ENCODE peak calls at places on chromosomes 11 and 22, in eight cellular contexts. One of them, this sample, is unnamed.

GRCh38 chr11:2558861-2559526 is 114.2 kb downstream of the KCNQ1 start:
- DNase-seq in neural crest cell: no peak
- DNase-seq in substantia nigra: no peak
- DNase-seq in NCI-H2029: no peak
- DNase-seq in lower leg skin: no peak
- DNase-seq in NCI-H510A treated with DMSO at 0.1 percent for 48 hours: no peak
- DNase-seq in adrenal gland: peak; percentile 22
- DNase-seq in activated gamma-delta T cell: no peak
- DNase-seq in this sample: no peak

GRCh38 chr11:61683961-61684869 is 4.0 kb downstream of the DAGLA start:
- DNase-seq in neural crest cell: no peak
- DNase-seq in substantia nigra: no peak
- DNase-seq in NCI-H2029: no peak
- DNase-seq in lower leg skin: no peak
- DNase-seq in NCI-H510A treated with DMSO at 0.1 percent for 48 hours: no peak
- DNase-seq in adrenal gland: no peak
- DNase-seq in activated gamma-delta T cell: no peak
- DNase-seq in this sample: no peak

GRCh38 chr22:27123880-27124279 is 466.5 kb downstream of the MIAT start:
- DNase-seq in neural crest cell: no peak
- DNase-seq in substantia nigra: no peak
- DNase-seq in NCI-H2029: no peak
- DNase-seq in lower leg skin: no peak
- DNase-seq in NCI-H510A treated with DMSO at 0.1 percent for 48 hours: no peak
- DNase-seq in adrenal gland: no peak
- DNase-seq in activated gamma-delta T cell: no peak
- DNase-seq in this sample: no peak

GRCh38 chr11:72613977-72614376 is 60.2 kb downstream of the PDE2A start:
- DNase-seq in neural crest cell: no peak
- DNase-seq in substantia nigra: no peak
- DNase-seq in NCI-H2029: no peak
- DNase-seq in lower leg skin: peak; percentile 30
- DNase-seq in NCI-H510A treated with DMSO at 0.1 percent for 48 hours: no peak
- DNase-seq in adrenal gland: peak; percentile 44
- DNase-seq in activated gamma-delta T cell: no peak
- DNase-seq in this sample: peak; percentile 75

GRCh38 chr22:49957826-49958461 is 2.6 kb upstream of the PIM3 start:
- DNase-seq in neural crest cell: no peak
- DNase-seq in substantia nigra: no peak
- DNase-seq in NCI-H2029: no peak
- DNase-seq in lower leg skin: no peak
- DNase-seq in NCI-H510A treated with DMSO at 0.1 percent for 48 hours: no peak
- DNase-seq in adrenal gland: peak; percentile 22
- DNase-seq in activated gamma-delta T cell: no peak
- DNase-seq in this sample: no peak

GRCh38 chr11:98630736-98631135 is 390.0 kb upstream of the CNTN5 start:
- DNase-seq in neural crest cell: no peak
- DNase-seq in substantia nigra: no peak
- DNase-seq in NCI-H2029: no peak
- DNase-seq in lower leg skin: no peak
- DNase-seq in NCI-H510A treated with DMSO at 0.1 percent for 48 hours: no peak
- DNase-seq in adrenal gland: no peak
- DNase-seq in activated gamma-delta T cell: no peak
- DNase-seq in this sample: no peak

GRCh38 chr11:73343076-73343833 is 32.9 kb upstream of the RELT start:
- DNase-seq in neural crest cell: no peak
- DNase-seq in substantia nigra: no peak
- DNase-seq in NCI-H2029: no peak
- DNase-seq in lower leg skin: no peak
- DNase-seq in NCI-H510A treated with DMSO at 0.1 percent for 48 hours: no peak
- DNase-seq in adrenal gland: no peak
- DNase-seq in activated gamma-delta T cell: no peak
- DNase-seq in this sample: no peak

GRCh38 chr22:39185601-39186012 is 33.1 kb upstream of the CBX7 start:
- DNase-seq in neural crest cell: peak; percentile 37
- DNase-seq in substantia nigra: peak; percentile 55
- DNase-seq in NCI-H2029: no peak
- DNase-seq in lower leg skin: peak; percentile 54
- DNase-seq in NCI-H510A treated with DMSO at 0.1 percent for 48 hours: no peak
- DNase-seq in adrenal gland: peak; percentile 72
- DNase-seq in activated gamma-delta T cell: no peak
- DNase-seq in this sample: peak; percentile 80

GRCh38 chr11:32779131-32779530 is 15.3 kb downstream of the CCDC73 start:
- DNase-seq in neural crest cell: no peak
- DNase-seq in substantia nigra: no peak
- DNase-seq in NCI-H2029: no peak
- DNase-seq in lower leg skin: no peak
- DNase-seq in NCI-H510A treated with DMSO at 0.1 percent for 48 hours: no peak
- DNase-seq in adrenal gland: no peak
- DNase-seq in activated gamma-delta T cell: no peak
- DNase-seq in this sample: no peak

GRCh38 chr11:31809857-31810778 is 1.0 kb downstream of the PAX6 start:
- DNase-seq in neural crest cell: peak; percentile 33
- DNase-seq in substantia nigra: no peak
- DNase-seq in NCI-H2029: no peak
- DNase-seq in lower leg skin: no peak
- DNase-seq in NCI-H510A treated with DMSO at 0.1 percent for 48 hours: no peak
- DNase-seq in adrenal gland: no peak
- DNase-seq in activated gamma-delta T cell: no peak
- DNase-seq in this sample: no peak

GRCh38 chr22:42608481-42609361 is 6.0 kb downstream of the POLDIP3 start:
- DNase-seq in neural crest cell: no peak
- DNase-seq in substantia nigra: peak; percentile 20
- DNase-seq in NCI-H2029: no peak
- DNase-seq in lower leg skin: no peak
- DNase-seq in NCI-H510A treated with DMSO at 0.1 percent for 48 hours: no peak
- DNase-seq in adrenal gland: no peak
- DNase-seq in activated gamma-delta T cell: no peak
- DNase-seq in this sample: peak; percentile 55

GRCh38 chr11:69950120-69950519 is 128.0 kb upstream of the ANO1 start:
- DNase-seq in neural crest cell: peak; percentile 41
- DNase-seq in substantia nigra: no peak
- DNase-seq in NCI-H2029: no peak
- DNase-seq in lower leg skin: no peak
- DNase-seq in NCI-H510A treated with DMSO at 0.1 percent for 48 hours: no peak
- DNase-seq in adrenal gland: no peak
- DNase-seq in activated gamma-delta T cell: no peak
- DNase-seq in this sample: no peak

GRCh38 chr11:4095509-4096230 is 1.1 kb downstream of the RRM1 start:
- DNase-seq in neural crest cell: no peak
- DNase-seq in substantia nigra: no peak
- DNase-seq in NCI-H2029: no peak
- DNase-seq in lower leg skin: no peak
- DNase-seq in NCI-H510A treated with DMSO at 0.1 percent for 48 hours: no peak
- DNase-seq in adrenal gland: peak; percentile 42
- DNase-seq in activated gamma-delta T cell: no peak
- DNase-seq in this sample: no peak

GRCh38 chr11:57972013-57972367 is 51.7 kb upstream of the OR9Q1 start:
- DNase-seq in neural crest cell: no peak
- DNase-seq in substantia nigra: no peak
- DNase-seq in NCI-H2029: no peak
- DNase-seq in lower leg skin: no peak
- DNase-seq in NCI-H510A treated with DMSO at 0.1 percent for 48 hours: no peak
- DNase-seq in adrenal gland: no peak
- DNase-seq in activated gamma-delta T cell: no peak
- DNase-seq in this sample: no peak

GRCh38 chr11:126628790-126629621 is 273.5 kb downstream of the ST3GAL4 start:
- DNase-seq in neural crest cell: no peak
- DNase-seq in substantia nigra: peak; percentile 69
- DNase-seq in NCI-H2029: no peak
- DNase-seq in lower leg skin: no peak
- DNase-seq in NCI-H510A treated with DMSO at 0.1 percent for 48 hours: no peak
- DNase-seq in adrenal gland: no peak
- DNase-seq in activated gamma-delta T cell: no peak
- DNase-seq in this sample: peak; percentile 79

GRCh38 chr11:134639586-134640330 is 227.7 kb upstream of the B3GAT1 start:
- DNase-seq in neural crest cell: no peak
- DNase-seq in substantia nigra: no peak
- DNase-seq in NCI-H2029: no peak
- DNase-seq in lower leg skin: peak; percentile 62
- DNase-seq in NCI-H510A treated with DMSO at 0.1 percent for 48 hours: no peak
- DNase-seq in adrenal gland: no peak
- DNase-seq in activated gamma-delta T cell: no peak
- DNase-seq in this sample: no peak

GRCh38 chr22:47294222-47294532 is 531.7 kb downstream of the TBC1D22A start:
- DNase-seq in neural crest cell: no peak
- DNase-seq in substantia nigra: no peak
- DNase-seq in NCI-H2029: no peak
- DNase-seq in lower leg skin: peak; percentile 20
- DNase-seq in NCI-H510A treated with DMSO at 0.1 percent for 48 hours: no peak
- DNase-seq in adrenal gland: no peak
- DNase-seq in activated gamma-delta T cell: no peak
- DNase-seq in this sample: no peak

GRCh38 chr11:122696662-122697061 is 41.1 kb downstream of the UBASH3B start:
- DNase-seq in neural crest cell: no peak
- DNase-seq in substantia nigra: no peak
- DNase-seq in NCI-H2029: no peak
- DNase-seq in lower leg skin: no peak
- DNase-seq in NCI-H510A treated with DMSO at 0.1 percent for 48 hours: no peak
- DNase-seq in adrenal gland: no peak
- DNase-seq in activated gamma-delta T cell: no peak
- DNase-seq in this sample: no peak

GRCh38 chr22:44167501-44167900 is 13.2 kb upstream of the PARVG start:
- DNase-seq in neural crest cell: no peak
- DNase-seq in substantia nigra: no peak
- DNase-seq in NCI-H2029: no peak
- DNase-seq in lower leg skin: no peak
- DNase-seq in NCI-H510A treated with DMSO at 0.1 percent for 48 hours: no peak
- DNase-seq in adrenal gland: no peak
- DNase-seq in activated gamma-delta T cell: no peak
- DNase-seq in this sample: no peak

GRCh38 chr11:15941206-15941770 is 415.1 kb downstream of the SOX6 start:
- DNase-seq in neural crest cell: peak; percentile 39
- DNase-seq in substantia nigra: no peak
- DNase-seq in NCI-H2029: no peak
- DNase-seq in lower leg skin: no peak
- DNase-seq in NCI-H510A treated with DMSO at 0.1 percent for 48 hours: no peak
- DNase-seq in adrenal gland: peak; percentile 25
- DNase-seq in activated gamma-delta T cell: peak; percentile 12
- DNase-seq in this sample: no peak